ENCODE peak calls at places on chromosomes 2 and 18, in eight cellular contexts. G is NCI-H82; I is CD8-positive, alpha-beta memory T cell; Y is G401; J is substantia nigra; F is stimulated activated naive CD4-positive, alpha-beta T cell; P is mammary epithelial cell; X is ELR. N is an unnamed sample.

GRCh38 chr18:7417742-7418141 is 149.4 kb upstream of the PTPRM start:
- DNase-seq in X (peak; percentile 75), J (no peak), P (peak; percentile 90), I (no peak), G (no peak), Y (no peak), F (no peak), N (no peak)

GRCh38 chr2:71457959-71458322 is 4.6 kb downstream of the DYSF start:
- DNase-seq in F (no peak), I (no peak), G (no peak), X (no peak), J (no peak), Y (no peak), P (no peak), N (no peak)

GRCh38 chr18:9825571-9826073 is 60.2 kb upstream of the TXNDC2 start:
- DNase-seq in J (no peak), Y (no peak), P (peak; percentile 60), G (no peak), I (no peak), X (peak; percentile 85), F (no peak), N (peak; percentile 8)

GRCh38 chr2:234536218-234536989 is 39.5 kb upstream of the ARL4C start:
- DNase-seq in F (no peak), P (no peak), I (no peak), Y (no peak), X (no peak), G (peak; percentile 97), J (no peak), N (no peak)

GRCh38 chr2:38076710-38077430 is 919 bp upstream of the CYP1B1 start:
- DNase-seq in J (no peak), I (no peak), P (peak; percentile 84), G (peak; percentile 96), F (no peak), Y (no peak), X (peak; percentile 86), N (no peak)

GRCh38 chr2:66813976-66814375 is 379.1 kb downstream of the MEIS1 start:
- DNase-seq in I (no peak), X (peak; percentile 22), J (no peak), Y (no peak), P (no peak), F (no peak), G (no peak), N (no peak)

GRCh38 chr2:18362696-18363095 is 197.8 kb downstream of the RDH14 start:
- DNase-seq in X (peak; percentile 89), Y (no peak), J (no peak), P (no peak), I (no peak), F (no peak), G (no peak), N (no peak)

GRCh38 chr2:215711484-215712034 is 275.7 kb upstream of the FN1 start:
- DNase-seq in J (no peak), Y (no peak), X (peak; percentile 93), F (no peak), G (no peak), P (peak; percentile 54), I (no peak), N (no peak)

GRCh38 chr18:26772691-26773090 is 92.8 kb downstream of the AQP4 start:
- DNase-seq in X (no peak), F (no peak), I (no peak), Y (no peak), P (no peak), G (no peak), J (no peak), N (no peak)

GRCh38 chr2:134736167-134736885 is 17.5 kb upstream of the TMEM163 start:
- DNase-seq in F (no peak), J (no peak), P (peak; percentile 53), Y (no peak), X (peak; percentile 89), I (no peak), G (no peak), N (no peak)

GRCh38 chr2:141015339-141016047 is 1115.3 kb downstream of the LRP1B start:
- DNase-seq in F (no peak), J (no peak), X (no peak), Y (peak; percentile 96), P (no peak), I (no peak), G (peak; percentile 62), N (peak; percentile 86)

GRCh38 chr2:203873461-203873860 is 5.9 kb downstream of the CTLA4 start:
- DNase-seq in X (no peak), J (no peak), G (no peak), Y (no peak), P (no peak), I (no peak), F (no peak), N (no peak)

GRCh38 chr2:234712421-234712935 is 215.6 kb upstream of the ARL4C start:
- DNase-seq in I (no peak), Y (no peak), G (no peak), F (no peak), P (no peak), J (no peak), X (no peak), N (no peak)

GRCh38 chr2:85692039-85692645 is 2.0 kb upstream of the GNLY start:
- DNase-seq in I (no peak), F (no peak), X (no peak), G (no peak), J (no peak), P (no peak), Y (no peak), N (no peak)

GRCh38 chr2:233915133-233915532 is 2.0 kb upstream of the TRPM8 start:
- DNase-seq in J (no peak), G (peak; percentile 36), P (no peak), Y (peak; percentile 12), I (no peak), F (no peak), X (peak; percentile 33), N (no peak)

GRCh38 chr2:213934560-213934959 is 476.3 kb upstream of the VWC2L start:
- DNase-seq in G (peak; percentile 48), J (no peak), X (peak; percentile 42), F (no peak), P (peak; percentile 8), I (no peak), Y (peak; percentile 7), N (no peak)

GRCh38 chr2:143994936-143995335 is 525.0 kb downstream of the ZEB2 start:
- DNase-seq in G (no peak), P (no peak), J (no peak), X (no peak), I (no peak), Y (no peak), F (no peak), N (no peak)

GRCh38 chr2:204738721-204739120 is 193.4 kb downstream of the PARD3B start:
- DNase-seq in X (no peak), F (no peak), P (no peak), J (no peak), G (no peak), Y (no peak), I (no peak), N (no peak)

GRCh38 chr18:57080479-57080878 is 66.4 kb upstream of the BOD1L2 start:
- DNase-seq in I (no peak), P (no peak), J (no peak), Y (no peak), F (no peak), G (no peak), X (no peak), N (no peak)

GRCh38 chr2:157061799-157062198 is 195.7 kb upstream of the GALNT5 start:
- DNase-seq in I (no peak), J (no peak), F (no peak), P (no peak), Y (no peak), G (no peak), X (no peak), N (no peak)

GRCh38 chr18:36031407-36031806 is 36.0 kb downstream of the RPRD1A start:
- DNase-seq in Y (no peak), X (no peak), I (no peak), J (no peak), F (no peak), G (no peak), P (no peak), N (no peak)

GRCh38 chr2:30208453-30208852 is 22.9 kb upstream of the LBH start:
- DNase-seq in I (peak; percentile 19), J (peak; percentile 15), F (peak; percentile 15), G (peak; percentile 89), X (peak; percentile 63), Y (peak; percentile 79), P (peak; percentile 39), N (peak; percentile 33)

GRCh38 chr18:48629730-48630324 is 91.0 kb downstream of the CTIF start:
- DNase-seq in I (no peak), Y (no peak), G (no peak), X (peak; percentile 97), J (no peak), P (peak; percentile 83), F (no peak), N (peak; percentile 16)

GRCh38 chr2:123652320-123652719 is 372.8 kb upstream of the CNTNAP5 start:
- DNase-seq in I (no peak), Y (no peak), P (no peak), J (no peak), F (no peak), G (no peak), X (no peak), N (no peak)

GRCh38 chr2:85704800-85705679 is 10.9 kb downstream of the GNLY start:
- DNase-seq in G (no peak), X (no peak), I (peak; percentile 12), Y (no peak), P (no peak), F (no peak), J (no peak), N (no peak)

N was measured in NCI-H446 treated with DMSO at 0.1 percent for 48 hours.